ENCODE peak calls at places on chromosomes 6 and 20, in eight cellular contexts. Z, Y, M, J, E, T, A and X are unnamed samples.
A peak's percentile ranks its signal among the peaks of the same experiment; 100 is the strongest.

GRCh38 chr6:158621694-158622544 is 22.6 kb downstream of the DYNLT1 start:
- DNase-seq in Z (no peak), A (no peak), Y (peak; percentile 32), M (no peak), T (peak; percentile 19), J (no peak), E (no peak), X (no peak)

GRCh38 chr6:128443553-128443952 is 76.8 kb downstream of the PTPRK start:
- DNase-seq in T (peak; percentile 39), M (no peak), Z (peak; percentile 43), E (no peak), A (no peak), J (peak; percentile 17), Y (no peak), X (no peak)

GRCh38 chr6:57226221-57226620 is 4.1 kb upstream of the RAB23 start:
- DNase-seq in E (no peak), J (no peak), T (no peak), Y (no peak), Z (no peak), M (no peak), A (no peak), X (no peak)

GRCh38 chr20:32036716-32037355 is 15.2 kb upstream of the HCK start:
- DNase-seq in E (no peak), Y (no peak), T (no peak), Z (peak; percentile 47), A (no peak), J (no peak), M (no peak), X (no peak)

GRCh38 chr6:22332216-22332615 is 35.4 kb upstream of the PRL start:
- DNase-seq in A (no peak), Y (no peak), Z (no peak), T (no peak), M (no peak), E (no peak), J (no peak), X (no peak)

GRCh38 chr6:22334778-22335177 is 37.9 kb upstream of the PRL start:
- DNase-seq in M (no peak), J (no peak), E (no peak), T (no peak), Z (no peak), Y (no peak), A (no peak), X (no peak)

GRCh38 chr6:166450167-166450873 is 67.6 kb upstream of the MPC1 start:
- DNase-seq in M (no peak), E (no peak), J (no peak), A (no peak), T (peak; percentile 5), Y (no peak), Z (no peak), X (no peak)

GRCh38 chr6:145960918-145961604 is 3.1 kb downstream of the SHPRH start:
- DNase-seq in A (no peak), Z (peak; percentile 40), E (peak; percentile 10), M (no peak), J (no peak), Y (no peak), T (no peak), X (no peak)

GRCh38 chr6:18506387-18507017 is 119.4 kb downstream of the RNF144B start:
- DNase-seq in Z (peak; percentile 43), T (no peak), A (no peak), J (no peak), Y (no peak), E (no peak), M (no peak), X (no peak)

GRCh38 chr6:29631209-29631810 is 1.7 kb downstream of the GABBR1 start:
- DNase-seq in J (no peak), A (no peak), M (no peak), Y (no peak), E (no peak), Z (peak; percentile 34), T (no peak), X (no peak)

GRCh38 chr6:21000391-21000801 is 466.1 kb downstream of the CDKAL1 start:
- DNase-seq in J (no peak), Y (no peak), T (no peak), M (no peak), E (no peak), A (no peak), Z (no peak), X (no peak)

GRCh38 chr6:31651602-31652191 is 764 bp downstream of the BAG6 start:
- DNase-seq in E (peak; percentile 75), A (peak; percentile 96), M (no peak), Z (peak; percentile 80), Y (no peak), J (peak; percentile 69), T (no peak), X (peak; percentile 83)

GRCh38 chr20:19964289-19965263 is 52.6 kb upstream of the NAA20 start:
- DNase-seq in Y (no peak), M (peak; percentile 90), Z (peak; percentile 97), T (peak; percentile 54), A (peak; percentile 96), E (peak; percentile 67), J (peak; percentile 71), X (no peak)

GRCh38 chr20:24590193-24590982 is 121.0 kb downstream of the SYNDIG1 start:
- DNase-seq in E (no peak), Y (no peak), T (no peak), A (peak; percentile 80), J (no peak), Z (no peak), M (no peak), X (no peak)

GRCh38 chr20:23189854-23190253 is 103.7 kb upstream of the CD93 start:
- DNase-seq in J (no peak), Z (no peak), E (no peak), T (no peak), M (no peak), A (no peak), Y (no peak), X (no peak)

GRCh38 chr6:110699780-110700179 is 115.5 kb downstream of the CDK19 start:
- DNase-seq in J (no peak), A (no peak), M (no peak), Z (no peak), Y (no peak), E (no peak), T (no peak), X (no peak)

GRCh38 chr6:110703010-110703905 is 112.0 kb downstream of the CDK19 start:
- DNase-seq in A (no peak), Y (no peak), T (no peak), Z (peak; percentile 32), M (no peak), J (no peak), E (no peak), X (no peak)

GRCh38 chr6:110708295-110708965 is 106.8 kb downstream of the CDK19 start:
- DNase-seq in A (no peak), T (no peak), J (no peak), E (no peak), M (no peak), Z (peak; percentile 65), Y (no peak), X (no peak)

GRCh38 chr6:110705543-110705942 is 109.7 kb downstream of the CDK19 start:
- DNase-seq in M (no peak), E (no peak), J (no peak), A (no peak), T (no peak), Z (no peak), Y (no peak), X (no peak)

DNA sequence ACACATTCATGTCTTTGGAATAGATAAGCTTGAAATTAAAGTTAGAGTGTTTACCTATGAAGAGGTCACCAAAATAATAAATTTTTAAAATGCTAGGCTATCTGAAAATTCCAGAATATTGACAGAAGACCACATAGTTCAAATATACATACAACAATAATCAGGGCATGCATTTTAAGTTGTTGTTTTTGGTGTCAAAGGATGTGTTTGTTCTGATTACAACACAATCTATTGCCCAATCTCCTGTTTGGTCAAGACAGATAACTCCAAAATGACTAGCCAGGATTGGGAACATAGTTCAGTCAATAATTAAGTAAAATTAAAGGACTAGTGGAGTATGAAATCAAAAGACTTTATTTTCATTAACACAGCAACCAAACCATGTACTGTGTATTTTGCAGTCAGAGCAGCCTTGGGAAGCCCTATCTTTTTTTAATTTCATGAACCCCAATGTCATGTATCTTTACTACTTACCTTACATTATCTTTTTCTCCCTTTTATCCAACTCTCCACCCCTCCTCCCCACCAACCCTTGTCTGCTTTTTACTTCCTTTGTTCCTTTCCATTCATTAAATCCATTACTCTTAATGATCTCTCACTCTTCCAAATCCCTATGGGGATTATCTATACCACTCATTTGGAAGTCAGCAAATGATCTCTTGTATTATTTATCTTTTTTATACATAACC is 111.2 kb downstream of the CDK19 start:
- DNase-seq in Z (no peak), A (no peak), E (no peak), M (no peak), T (no peak), Y (no peak), J (no peak), X (no peak)
- H3K4me3 ChIP-seq in Z (no peak overlapping the region), A (no peak overlapping the region), E (no peak overlapping the region), M (no peak overlapping the region), T (no peak overlapping the region), Y (no peak overlapping the region), J (no peak overlapping the region), X (no peak overlapping the region)

GRCh38 chr20:53911301-53911700 is 159.1 kb downstream of the BCAS1 start:
- DNase-seq in Y (no peak), J (no peak), T (no peak), A (no peak), E (no peak), M (no peak), Z (no peak), X (no peak)
- TF ChIP-seq POLR2A in Y (no peak), J (no peak), T (no peak), A (no peak), E (no peak), M (no peak), Z (no peak), X (no peak)

GRCh38 chr6:170293411-170293844 is 2.5 kb upstream of the DLL1 start:
- DNase-seq in A (peak; percentile 10), Z (no peak), T (no peak), J (no peak), M (no peak), Y (no peak), E (no peak), X (no peak)
- H3K4me3 ChIP-seq in A (no peak overlapping the region), Z (no peak overlapping the region), T (no peak overlapping the region), J (no peak overlapping the region), M (no peak overlapping the region), Y (no peak overlapping the region), E (no peak overlapping the region), X (no peak overlapping the region)

GRCh38 chr6:79536969-79537747 is at the start of gene LCA5:
- DNase-seq in M (peak; percentile 95), A (peak; percentile 98), Z (peak; percentile 97), T (peak; percentile 91), E (peak; percentile 91), Y (peak; percentile 87), J (peak; percentile 93), X (peak; percentile 96)
- TF ChIP-seq POLR2A in M (peak; percentile 90), A (peak; percentile 25), Z (peak; percentile 59), T (no peak), E (peak; percentile 48), Y (no peak), J (peak; percentile 23), X (no peak)

GRCh38 chr6:34536959-34537848 is 18.9 kb downstream of the SPDEF start:
- DNase-seq in Z (no peak), T (no peak), Y (no peak), A (no peak), J (no peak), E (no peak), M (no peak), X (no peak)
- H3K4me3 ChIP-seq in Z (no peak overlapping the region), T (no peak overlapping the region), Y (no peak overlapping the region), A (no peak overlapping the region), J (no peak overlapping the region), E (no peak overlapping the region), M (no peak overlapping the region), X (no peak overlapping the region)